ENCODE peak calls at places on chromosomes 16 and 17, in five cellular contexts. Q is mesenchymal stem cell, G is IMR-90, A is H9, U is mesendoderm. E is an unnamed sample.

GRCh38 chr16:79334127-79334526 is 266.4 kb downstream of the MAF start:
- DNase-seq in Q (no peak), G (no peak), U (peak; percentile 26), A (peak; percentile 46), E (no peak)

GRCh38 chr16:50537533-50538290 is 10.5 kb upstream of the NKD1 start:
- DNase-seq in U (no peak), A (peak; percentile 10), Q (no peak), G (no peak), E (no peak)

GRCh38 chr17:30095507-30096244 is 20.9 kb upstream of the NSRP1 start:
- DNase-seq in U (peak; percentile 77), A (peak; percentile 41), G (peak; percentile 82), Q (peak; percentile 86), E (peak; percentile 44)

GRCh38 chr17:5702951-5703510 is 118.7 kb upstream of the NLRP1 start:
- DNase-seq in U (peak; percentile 80), G (no peak), A (peak; percentile 36), Q (no peak), E (no peak)

GRCh38 chr17:80190716-80191115 is 20.9 kb downstream of the CARD14 start:
- DNase-seq in U (no peak), G (no peak), Q (no peak), A (peak; percentile 27), E (no peak)

GRCh38 chr16:83501481-83501880 is 306.3 kb upstream of the HSBP1 start:
- DNase-seq in Q (peak; percentile 17), G (no peak), A (no peak), U (no peak), E (no peak)

GRCh38 chr17:13735861-13736260 is 134.1 kb upstream of the HS3ST3A1 start:
- DNase-seq in A (no peak), Q (no peak), G (no peak), U (no peak), E (no peak)

GRCh38 chr16:91484-91883 is 13.5 kb downstream of the MPG start:
- DNase-seq in Q (no peak), U (no peak), G (no peak), A (no peak), E (no peak)

GRCh38 chr16:47719713-47720112 is 258.6 kb downstream of the PHKB start:
- DNase-seq in U (no peak), A (no peak), Q (no peak), G (no peak), E (no peak)

GRCh38 chr16:20383106-20384029 is 21.2 kb downstream of the PDILT start:
- DNase-seq in G (peak; percentile 54), U (peak; percentile 91), Q (peak; percentile 45), A (peak; percentile 88), E (peak; percentile 72)

GRCh38 chr16:81810894-81811538 is 31.9 kb downstream of the PLCG2 start:
- DNase-seq in Q (no peak), U (no peak), G (no peak), A (no peak), E (no peak)

GRCh38 chr16:14364386-14365199 is 265.5 kb downstream of the PARN start:
- DNase-seq in G (peak; percentile 89), Q (peak; percentile 65), A (no peak), U (no peak), E (no peak)

GRCh38 chr17:75077490-75078096 is 10.2 kb upstream of the SLC16A5 start:
- DNase-seq in U (no peak), Q (no peak), G (no peak), A (peak; percentile 68), E (no peak)
- H2BK15ac ChIP-seq in U (no peak overlapping the region), Q (peak overlapping the region; percentile 75), G (peak overlapping the region; percentile 10), A (no peak overlapping the region), E (no peak overlapping the region)

GRCh38 chr17:3762922-3763776 is 37.8 kb downstream of the ITGAE start:
- DNase-seq in A (no peak), U (no peak), G (no peak), Q (no peak), E (no peak)
- H3K27me3 ChIP-seq in A (no peaks in the 10 kb centered on the region), U (no peaks in the 10 kb centered on the region), G (peaks cover 12% of the 10 kb centered on the region), Q (peaks cover 39% of the 10 kb centered on the region), E (no peaks in the 10 kb centered on the region)

DNA sequence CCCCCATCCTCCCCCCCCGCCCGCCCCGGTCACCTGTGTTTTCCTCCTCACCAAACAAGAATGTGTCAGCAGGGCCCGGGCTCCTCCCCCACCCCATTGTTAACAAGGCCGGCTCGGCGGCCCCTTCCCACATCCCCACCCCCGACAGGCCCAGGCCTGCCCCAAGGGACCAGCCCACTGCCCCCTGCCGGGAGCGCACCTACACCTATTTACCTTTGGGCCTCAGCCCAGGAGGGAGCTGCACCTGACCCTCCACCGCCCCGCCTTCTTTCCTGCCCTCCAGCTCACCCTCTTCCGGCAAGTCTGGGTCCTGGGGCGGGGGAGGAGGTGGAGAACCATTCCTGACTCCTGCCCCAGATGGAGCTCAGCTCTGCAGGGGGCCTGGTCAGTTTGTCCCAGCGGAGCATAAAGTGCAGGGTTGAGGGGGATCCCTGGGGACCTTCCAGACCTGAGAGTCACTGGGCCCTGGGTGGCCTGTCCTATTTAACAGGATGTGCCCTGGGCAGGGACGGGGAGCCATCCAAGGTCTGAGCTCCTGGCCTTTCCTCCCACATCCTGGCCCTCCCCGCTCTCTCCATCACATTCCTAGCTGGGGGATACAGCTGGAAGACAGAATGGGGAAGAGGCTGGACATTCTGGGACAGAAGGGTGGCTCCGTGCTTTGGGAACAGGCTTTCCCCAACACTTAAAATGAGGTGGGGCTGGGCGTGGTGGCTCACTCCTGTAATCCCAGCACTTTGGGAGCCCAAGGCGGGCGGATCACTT is 8.3 kb downstream of the FOXJ1 start:
- DNase-seq in A (peak; percentile 98), Q (no peak), G (no peak), U (peak; percentile 71), E (no peak)
- H3K4me1 ChIP-seq in A (peaks cover 10% of the 10 kb centered on the region), Q (peaks cover 40% of the 10 kb centered on the region), G (no peaks in the 10 kb centered on the region), U (no peaks in the 10 kb centered on the region), E (peaks cover 41% of the 10 kb centered on the region)

DNA sequence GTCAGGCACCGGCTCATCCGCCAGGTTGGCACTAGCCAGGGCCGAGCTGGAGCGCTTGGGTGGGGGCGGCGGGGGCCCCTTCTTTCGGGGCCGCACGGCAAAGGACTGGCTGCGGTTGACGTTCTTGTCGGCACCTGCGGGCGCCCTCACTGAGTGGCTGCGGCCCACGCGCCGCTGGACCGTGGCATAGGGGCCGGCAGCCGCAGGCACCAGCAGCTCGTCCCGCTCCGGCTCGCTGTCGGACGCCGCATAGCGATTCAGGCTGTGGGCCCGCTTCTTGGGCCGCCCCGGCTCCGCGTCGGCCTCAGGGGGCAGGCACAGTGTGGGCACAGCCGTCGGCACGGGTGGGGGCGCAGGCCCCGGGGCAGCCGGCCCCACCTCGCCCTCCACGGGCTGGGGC is 15.9 kb downstream of the CASKIN1 start:
- DNase-seq in G (no peak), A (no peak), U (no peak), Q (no peak), E (no peak)
- H2BK15ac ChIP-seq in G (no peak overlapping the region), A (no peak overlapping the region), U (no peak overlapping the region), Q (no peak overlapping the region), E (no peak overlapping the region)

DNA sequence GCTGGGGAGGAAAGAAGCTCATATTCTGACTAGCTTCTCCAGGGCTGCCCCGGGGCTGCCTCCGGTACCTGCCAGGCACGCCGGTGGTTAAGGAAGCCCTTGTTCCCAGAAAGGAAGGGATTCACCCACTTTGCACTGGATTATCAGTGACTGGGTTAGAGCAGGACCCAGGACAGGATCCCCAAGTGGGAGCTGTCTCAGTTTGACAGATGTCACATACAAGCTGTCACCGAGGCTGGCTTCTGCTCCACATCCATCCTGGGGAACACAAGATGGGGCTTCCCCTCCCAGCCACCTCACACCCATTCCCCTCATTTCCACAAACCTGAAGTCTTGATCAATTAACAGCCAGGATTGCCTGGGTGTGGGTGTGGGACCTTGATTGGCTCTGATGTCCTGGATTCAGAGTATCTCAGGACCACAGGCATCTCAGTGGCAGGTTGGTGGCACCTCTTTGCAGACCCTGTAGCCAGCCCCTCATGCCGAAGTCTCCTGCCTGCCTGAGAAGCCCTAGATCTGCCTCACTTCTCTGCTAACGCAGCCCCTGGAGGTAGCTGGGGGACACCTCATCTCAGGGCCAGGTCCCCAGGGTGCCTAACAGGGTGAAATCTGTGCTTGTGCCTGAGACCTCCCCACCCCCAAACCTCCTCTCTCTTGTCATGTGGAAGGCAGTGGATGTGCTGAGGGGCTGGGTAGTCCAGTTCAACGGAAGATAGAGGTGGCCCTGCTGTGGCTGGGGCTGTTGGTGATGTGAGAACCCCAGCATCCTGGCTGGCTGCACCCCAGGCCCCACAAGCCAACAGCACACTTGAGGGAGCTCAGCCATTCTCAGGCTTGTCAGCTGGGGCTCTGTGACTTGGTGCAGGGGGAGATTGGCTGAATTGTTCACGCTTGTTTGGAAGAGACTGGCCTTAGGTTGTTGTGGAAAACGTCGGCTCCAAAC is 1.4 kb downstream of the CACNG5 start:
- DNase-seq in Q (no peak), A (no peak), U (no peak), G (no peak), E (no peak)
- H3K27me3 ChIP-seq in Q (peaks cover 89% of the 10 kb centered on the region), A (no peaks in the 10 kb centered on the region), U (no peaks in the 10 kb centered on the region), G (peaks cover 59% of the 10 kb centered on the region), E (peaks cover 71% of the 10 kb centered on the region)

GRCh38 chr16:9095998-9096397 is 4.6 kb downstream of the HAPSTR1 start:
- DNase-seq in U (no peak), G (no peak), Q (no peak), A (no peak), E (no peak)

GRCh38 chr16:9096416-9096952 is 5.0 kb downstream of the HAPSTR1 start:
- DNase-seq in U (no peak), G (no peak), A (no peak), Q (no peak), E (no peak)

GRCh38 chr16:9099131-9099625 is 7.7 kb downstream of the HAPSTR1 start:
- DNase-seq in G (peak; percentile 68), A (no peak), Q (peak; percentile 53), U (no peak), E (no peak)

GRCh38 chr16:9098377-9099090 is 7.1 kb downstream of the HAPSTR1 start:
- DNase-seq in G (no peak), U (no peak), A (no peak), Q (no peak), E (no peak)

DNA sequence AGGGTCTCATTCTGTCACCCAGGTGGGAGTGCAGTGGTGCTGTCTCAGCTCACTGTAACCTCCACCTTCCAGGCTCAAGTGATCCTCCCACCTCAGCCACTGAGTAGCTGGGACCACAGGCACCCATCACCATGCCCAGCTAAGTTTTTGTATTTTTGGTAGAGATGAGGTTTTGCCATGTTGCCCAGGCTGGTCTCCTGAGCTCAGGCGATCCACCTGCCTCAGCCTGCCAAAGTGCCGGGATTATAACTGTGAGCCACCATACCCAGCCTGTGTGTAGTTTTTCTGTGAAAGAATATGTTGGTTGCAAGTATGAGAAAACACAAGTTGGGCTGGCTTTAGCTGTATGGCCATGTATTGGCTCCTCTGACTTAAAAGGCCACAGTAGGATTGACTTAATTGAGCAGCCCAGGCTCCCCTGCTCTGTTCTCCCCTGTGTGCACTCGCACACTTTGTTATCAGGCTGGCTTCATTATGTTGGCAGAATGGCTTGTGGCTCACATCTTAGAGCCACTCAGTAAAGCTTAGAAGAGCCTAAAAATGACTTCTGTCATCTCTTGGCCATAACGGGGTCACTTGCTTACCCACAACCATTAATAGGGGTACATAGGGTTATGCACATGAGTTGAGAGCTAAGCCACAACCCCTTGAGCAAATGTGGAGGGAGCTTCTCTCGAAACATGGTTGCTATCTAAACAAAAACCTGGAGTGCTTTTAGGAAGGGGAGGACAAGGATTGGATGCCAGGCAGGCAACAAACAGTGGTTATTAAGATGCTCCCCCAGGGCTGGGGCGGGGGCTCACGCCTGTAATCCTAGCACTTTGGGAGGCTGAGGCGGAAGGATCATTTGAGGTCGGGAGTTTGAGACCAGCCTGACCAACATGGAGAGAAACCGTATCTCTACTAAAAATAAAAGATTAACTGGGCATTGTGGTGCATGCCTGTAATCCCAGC is 6.1 kb downstream of the HAPSTR1 start:
- DNase-seq in U (no peak), G (no peak), A (no peak), Q (no peak), E (no peak)
- H3K4me1 ChIP-seq in U (peaks cover 6% of the 10 kb centered on the region), G (peaks cover 21% of the 10 kb centered on the region), A (peaks cover 6% of the 10 kb centered on the region), Q (peaks cover 15% of the 10 kb centered on the region), E (peaks cover 13% of the 10 kb centered on the region)

E was measured in neuronal stem cell.